ENCODE peak calls at places on chromosome 13, in eight cellular contexts. V is cardiac muscle cell, T is psoas muscle, K is IMR-90, F is cardiac fibroblast, Z is mucosa of descending colon, W is upper lobe of left lung, S is astrocyte of the spinal cord. E is an unnamed sample.

GRCh38 chr13:40074338-40074737 is 418.9 kb downstream of the COG6 start:
- DNase-seq in V (peak), T (no peak), K (no peak), F (no peak), Z (no peak), W (no peak), S (no peak), E (no peak)

GRCh38 chr13:48431431-48431830 is 18.5 kb upstream of the LPAR6 start:
- DNase-seq in V (peak), T (no peak), K (no peak), F (no peak), Z (no peak), W (no peak), S (peak), E (no peak)

GRCh38 chr13:48160879-48161278 is 66.0 kb upstream of the MED4 start:
- DNase-seq in V (peak), T (peak), K (no peak), F (peak), Z (no peak), W (no peak), S (peak), E (peak)

GRCh38 chr13:97245011-97245410 is 22.9 kb downstream of the MBNL2 start:
- DNase-seq in V (no peak), T (no peak), K (no peak), F (no peak), Z (no peak), W (no peak), S (no peak), E (no peak)

GRCh38 chr13:98219685-98220084 is 42.6 kb upstream of the RNF113B start:
- DNase-seq in V (no peak), T (no peak), K (no peak), F (no peak), Z (no peak), W (no peak), S (no peak), E (no peak)

GRCh38 chr13:55714120-55714519 is 1426.6 kb upstream of the PRR20A start:
- DNase-seq in V (no peak), T (no peak), K (no peak), F (no peak), Z (no peak), W (no peak), S (no peak), E (no peak)

GRCh38 chr13:113903361-113903760 is 39.5 kb upstream of the GAS6 start:
- DNase-seq in V (no peak), T (no peak), K (peak), F (peak), Z (no peak), W (peak), S (peak), E (no peak)

GRCh38 chr13:45441633-45442032 is 23.1 kb upstream of the COG3 start:
- DNase-seq in V (peak), T (no peak), K (peak), F (peak), Z (no peak), W (no peak), S (peak), E (peak)

GRCh38 chr13:106530209-106530906 is 5.1 kb downstream of the EFNB2 start:
- DNase-seq in V (no peak), T (no peak), K (no peak), F (no peak), Z (no peak), W (peak), S (no peak), E (peak)

GRCh38 chr13:24788538-24788937 is 24.6 kb downstream of the RNF17 start:
- DNase-seq in V (no peak), T (no peak), K (no peak), F (no peak), Z (no peak), W (no peak), S (no peak), E (peak)

GRCh38 chr13:27913116-27913515 is 6.7 kb upstream of the PDX1 start:
- DNase-seq in V (no peak), T (no peak), K (no peak), F (no peak), Z (no peak), W (no peak), S (no peak), E (peak)

GRCh38 chr13:34357435-34358232 is 539.7 kb downstream of the RFC3 start:
- DNase-seq in V (peak), T (no peak), K (peak), F (peak), Z (no peak), W (no peak), S (peak), E (peak)

GRCh38 chr13:97538193-97538592 is 104.2 kb downstream of the RAP2A start:
- DNase-seq in V (peak), T (no peak), K (no peak), F (no peak), Z (no peak), W (peak), S (no peak), E (no peak)

GRCh38 chr13:39913928-39914327 is 258.5 kb downstream of the COG6 start:
- DNase-seq in V (peak), T (no peak), K (no peak), F (peak), Z (no peak), W (no peak), S (peak), E (peak)

GRCh38 chr13:44746690-44747089 is 170.6 kb upstream of the TSC22D1 start:
- DNase-seq in V (no peak), T (no peak), K (peak), F (no peak), Z (no peak), W (no peak), S (no peak), E (peak)

GRCh38 chr13:39612023-39612637 is 9.1 kb upstream of the LHFPL6 start:
- DNase-seq in V (peak), T (no peak), K (peak), F (peak), Z (no peak), W (peak), S (peak), E (peak)

GRCh38 chr13:48660356-48661076 is 6.8 kb downstream of the CYSLTR2 start:
- DNase-seq in V (no peak), T (no peak), K (no peak), F (no peak), Z (no peak), W (peak), S (no peak), E (no peak)

GRCh38 chr13:51520524-51520923 is 63.7 kb upstream of the WDFY2 start:
- DNase-seq in V (peak), T (no peak), K (peak), F (peak), Z (no peak), W (no peak), S (peak), E (peak)

GRCh38 chr13:73913043-73913740 is 221.0 kb downstream of the KLF12 start:
- DNase-seq in V (peak), T (no peak), K (peak), F (peak), Z (no peak), W (no peak), S (peak), E (peak)

GRCh38 chr13:113410472-113411201 is 42.7 kb downstream of the ADPRHL1 start:
- DNase-seq in V (no peak), T (peak), K (peak), F (peak), Z (no peak), W (no peak), S (peak), E (peak)

GRCh38 chr13:37375724-37376123 is 222.8 kb downstream of the POSTN start:
- DNase-seq in V (no peak), T (no peak), K (peak), F (peak), Z (no peak), W (no peak), S (peak), E (peak)

GRCh38 chr13:77860621-77861020 is 58.0 kb downstream of the EDNRB start:
- DNase-seq in V (peak), T (no peak), K (peak), F (peak), Z (no peak), W (no peak), S (peak), E (peak)

GRCh38 chr13:27404680-27405079 is 19.7 kb upstream of the GTF3A start:
- DNase-seq in V (no peak), T (no peak), K (no peak), F (no peak), Z (peak), W (no peak), S (no peak), E (no peak)

GRCh38 chr13:104586010-104586746 is 1520.0 kb upstream of the SLC10A2 start:
- DNase-seq in V (peak), T (no peak), K (peak), F (peak), Z (no peak), W (no peak), S (peak), E (peak)
- H3K4me3 ChIP-seq in V (no peak), T (peak), K (no peak), F (no peak), Z (no peak), W (no peak), S (no peak), E (no peak)

DNA sequence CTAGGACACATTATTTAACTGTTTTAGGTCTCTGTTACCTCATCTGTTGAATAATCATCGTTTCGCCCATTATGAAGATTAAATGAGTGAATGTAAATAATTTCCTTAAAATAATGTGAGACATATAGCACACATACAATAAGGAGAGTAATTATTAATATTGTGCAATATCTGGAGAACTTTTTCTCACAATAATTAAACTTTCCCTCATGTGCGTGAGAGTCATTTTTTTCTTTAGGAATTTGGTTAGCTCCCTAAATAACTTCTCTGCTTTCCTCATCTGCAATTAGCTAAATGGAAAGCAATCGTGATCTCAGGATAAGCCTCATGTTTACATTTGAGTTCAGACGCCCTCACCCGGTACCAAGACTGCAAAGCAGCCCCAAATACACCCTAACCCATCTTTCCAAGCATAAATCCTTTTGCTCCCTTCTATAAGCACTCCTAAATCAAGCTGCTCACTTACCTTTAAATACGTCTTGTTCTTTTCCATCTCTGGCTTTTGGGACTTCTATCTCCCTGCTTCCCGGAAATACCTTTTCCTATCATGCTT is 78.8 kb downstream of the MZT1 start:
- DNase-seq in V (peak), T (no peak), K (no peak), F (no peak), Z (no peak), W (no peak), S (no peak), E (peak)
- TF ChIP-seq CTCF in V (peak), T (no peak), K (no peak), F (no peak), Z (no peak), W (no peak), S (peak), E (peak)

GRCh38 chr13:30690282-30691188 is 44.8 kb upstream of the ALOX5AP start:
- DNase-seq in V (peak), T (peak), K (peak), F (peak), Z (peak), W (peak), S (peak), E (peak)
- H3K4me3 ChIP-seq in V (no peak), T (peak), K (peak), F (peak), Z (no peak), W (peak), S (peak), E (peak)

DNA sequence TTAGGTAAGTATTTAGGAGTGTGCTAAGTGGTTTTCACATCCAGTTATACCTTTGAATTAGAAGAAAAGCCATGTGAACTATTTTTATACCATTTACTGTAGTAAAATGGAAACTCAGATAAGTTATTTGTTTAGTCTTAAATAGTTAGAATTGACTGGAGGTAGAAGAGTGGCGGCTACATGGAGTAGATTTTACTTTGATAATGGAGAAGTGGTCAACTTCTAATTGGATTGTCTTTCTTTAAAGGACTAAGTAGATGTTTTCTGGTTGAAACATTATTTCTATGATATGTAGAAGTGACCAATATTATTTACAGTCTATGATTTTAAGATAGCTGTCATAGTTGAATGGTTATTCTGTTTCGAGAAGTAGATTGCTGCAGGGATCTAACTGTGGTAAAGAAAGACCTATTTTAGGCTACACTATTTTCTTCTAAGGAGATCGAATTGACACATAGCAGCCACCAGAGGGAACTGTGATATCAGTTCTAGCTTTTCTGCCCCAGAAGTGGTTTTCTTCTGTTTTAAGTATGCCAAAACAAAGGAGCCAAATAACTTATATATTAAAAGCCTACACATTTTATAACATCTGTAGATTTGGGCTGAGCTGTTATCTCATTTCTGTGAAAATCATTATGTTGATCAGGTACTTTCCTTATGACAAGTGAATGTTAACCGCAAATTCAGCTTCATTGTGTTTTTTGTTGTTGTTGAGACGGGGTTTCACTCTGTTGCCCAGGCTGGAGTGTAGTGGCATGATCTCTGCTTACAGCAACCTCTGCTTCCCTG is 26.1 kb downstream of the ZMYM2 start:
- DNase-seq in V (peak), T (no peak), K (peak), F (peak), Z (no peak), W (no peak), S (peak), E (peak)
- TF ChIP-seq CTCF in V (peak), T (peak), K (peak), F (peak), Z (peak), W (peak), S (peak), E (peak)

GRCh38 chr13:112105244-112105681 is 38.3 kb downstream of the SOX1 start:
- DNase-seq in V (no peak), T (no peak), K (no peak), F (no peak), Z (no peak), W (no peak), S (no peak), E (no peak)

GRCh38 chr13:112103971-112104872 is 37.3 kb downstream of the SOX1 start:
- DNase-seq in V (no peak), T (no peak), K (no peak), F (no peak), Z (no peak), W (no peak), S (no peak), E (no peak)

GRCh38 chr13:112105884-112106283 is 38.9 kb downstream of the SOX1 start:
- DNase-seq in V (no peak), T (no peak), K (no peak), F (no peak), Z (no peak), W (no peak), S (no peak), E (no peak)

GRCh38 chr13:112103260-112103843 is 36.4 kb downstream of the SOX1 start:
- DNase-seq in V (no peak), T (no peak), K (no peak), F (no peak), Z (no peak), W (no peak), S (no peak), E (no peak)

DNA sequence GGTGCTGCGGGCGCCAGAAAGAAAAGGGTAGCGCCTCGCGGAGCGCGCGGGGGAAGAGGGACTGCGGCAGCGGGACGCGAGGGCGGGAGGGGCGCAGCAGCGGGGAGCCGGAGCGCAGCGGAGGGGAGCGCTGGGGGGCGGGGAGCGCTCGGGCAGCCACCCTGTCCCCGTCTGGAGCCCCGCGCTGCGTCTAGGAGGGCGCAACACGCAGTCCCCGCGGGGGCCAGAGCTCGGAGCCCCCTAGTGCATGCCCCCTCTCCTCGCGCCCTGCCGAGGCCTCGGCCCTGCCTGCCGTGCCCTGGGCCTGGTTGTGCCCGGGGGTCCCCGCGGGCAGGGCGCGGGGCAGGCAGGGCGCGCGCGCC is 37.9 kb downstream of the SOX1 start:
- DNase-seq in V (no peak), T (no peak), K (no peak), F (no peak), Z (no peak), W (no peak), S (no peak), E (no peak)
- H3K4me3 ChIP-seq in V (no peak), T (no peak), K (no peak), F (no peak), Z (no peak), W (no peak), S (no peak), E (no peak)

DNA sequence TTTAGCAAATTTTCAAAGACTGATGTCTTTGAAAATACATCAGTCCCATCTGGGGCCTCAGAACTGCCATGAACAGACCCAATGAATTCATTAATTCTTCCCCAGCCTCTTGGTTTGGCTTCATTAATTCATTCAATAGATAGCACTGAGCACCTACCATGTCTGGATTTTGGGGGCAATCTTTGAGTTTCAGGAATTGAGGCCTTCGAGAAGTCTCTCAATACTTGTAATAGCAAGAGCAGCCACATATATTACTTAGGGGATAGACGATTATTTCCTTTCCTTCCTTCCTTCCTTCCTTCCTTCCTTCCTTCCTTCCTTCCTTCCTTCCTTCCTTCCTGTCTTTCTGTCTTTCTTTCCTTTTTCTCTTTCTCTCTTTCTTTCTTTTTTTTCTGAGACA is 64.8 kb downstream of the ALOX5AP start:
- DNase-seq in V (no peak), T (no peak), K (no peak), F (no peak), Z (no peak), W (no peak), S (no peak), E (no peak)
- TF ChIP-seq CTCF in V (no peak), T (no peak), K (no peak), F (no peak), Z (no peak), W (no peak), S (no peak), E (no peak)

GRCh38 chr13:103960011-103960410 is 893.8 kb upstream of the SLC10A2 start:
- DNase-seq in V (no peak), T (no peak), K (no peak), F (peak), Z (no peak), W (no peak), S (no peak), E (peak)
- H3K4me3 ChIP-seq in V (no peak), T (no peak), K (no peak), F (no peak), Z (no peak), W (no peak), S (no peak), E (no peak)